ENCODE peak calls at places on chromosomes 4 and X, in ten cellular contexts. T, K, S, Z, C, P, F, L, O and J are unnamed samples.

GRCh38 chr4:160567634-160568033 is 1464.8 kb downstream of the RAPGEF2 start:
- DNase-seq in T (no peak), K (no peak), S (no peak), Z (no peak), C (no peak), P (no peak), F (no peak), L (no peak), O (no peak), J (no peak)

GRCh38 chr4:1682860-1683259 is 1.3 kb downstream of the FAM53A start:
- DNase-seq in T (no peak), K (no peak), S (no peak), Z (no peak), C (no peak), P (no peak), F (no peak), L (no peak), O (no peak), J (no peak)

GRCh38 chr4:46404961-46405360 is 15.0 kb upstream of the GABRA2 start:
- DNase-seq in T (peak; percentile 4), K (no peak), S (no peak), Z (no peak), C (peak; percentile 76), P (no peak), F (peak; percentile 34), L (no peak), O (peak; percentile 55), J (no peak)

GRCh38 chr4:156974264-156974663 is 2.7 kb upstream of the PDGFC start:
- DNase-seq in T (no peak), K (no peak), S (no peak), Z (no peak), C (no peak), P (no peak), F (peak; percentile 84), L (no peak), O (no peak), J (no peak)

GRCh38 chr4:51885371-51885770 is 42.4 kb downstream of the DCUN1D4 start:
- DNase-seq in T (no peak), K (no peak), S (peak; percentile 6), Z (no peak), C (peak; percentile 2), P (no peak), F (peak; percentile 32), L (no peak), O (no peak), J (no peak)

GRCh38 chrX:19956923-19957322 is 33.9 kb downstream of the BCLAF3 start:
- DNase-seq in T (no peak), K (no peak), S (no peak), Z (no peak), C (no peak), P (no peak), F (no peak), L (peak; percentile 11), O (no peak), J (no peak)

GRCh38 chrX:85859426-85859825 is 187.9 kb downstream of the CHM start:
- DNase-seq in T (peak; percentile 43), K (no peak), S (no peak), Z (no peak), C (no peak), P (no peak), F (no peak), L (no peak), O (no peak), J (no peak)

GRCh38 chr4:2070421-2071251 is 11.5 kb downstream of the NAT8L start:
- DNase-seq in T (no peak), K (no peak), S (no peak), Z (no peak), C (no peak), P (no peak), F (no peak), L (no peak), O (peak; percentile 6), J (no peak)

GRCh38 chr4:94395541-94395940 is 52.9 kb upstream of the HPGDS start:
- DNase-seq in T (no peak), K (no peak), S (no peak), Z (no peak), C (no peak), P (no peak), F (no peak), L (no peak), O (no peak), J (no peak)

GRCh38 chrX:69069876-69070275 is 95.4 kb downstream of the PJA1 start:
- DNase-seq in T (no peak), K (no peak), S (no peak), Z (no peak), C (no peak), P (no peak), F (no peak), L (no peak), O (no peak), J (no peak)

GRCh38 chr4:10072420-10073017 is 44.1 kb downstream of the WDR1 start:
- DNase-seq in T (no peak), K (no peak), S (no peak), Z (no peak), C (no peak), P (no peak), F (no peak), L (no peak), O (no peak), J (no peak)

GRCh38 chr4:147772459-147772969 is 40.6 kb downstream of the ARHGAP10 start:
- DNase-seq in T (no peak), K (no peak), S (no peak), Z (no peak), C (no peak), P (no peak), F (peak; percentile 67), L (no peak), O (no peak), J (no peak)

GRCh38 chr4:174318829-174319764 is 35.4 kb downstream of the CEP44 start:
- DNase-seq in T (peak; percentile 25), K (no peak), S (peak; percentile 2), Z (no peak), C (peak; percentile 13), P (peak; percentile 8), F (peak; percentile 69), L (no peak), O (no peak), J (peak; percentile 11)

GRCh38 chr4:76373919-76374552 is 46.9 kb downstream of the CCDC158 start:
- DNase-seq in T (no peak), K (no peak), S (no peak), Z (no peak), C (no peak), P (no peak), F (peak; percentile 18), L (no peak), O (no peak), J (no peak)

GRCh38 chr4:156419080-156419638 is 465.5 kb upstream of the CTSO start:
- DNase-seq in T (no peak), K (no peak), S (no peak), Z (no peak), C (no peak), P (no peak), F (peak; percentile 12), L (no peak), O (no peak), J (no peak)